ENCODE peak calls at places on chromosomes 1 and 21, in four cellular contexts. One of them, this sample, is unnamed.

GRCh38 chr1:16724718-16725438 is 15.4 kb upstream of the RNU1-4 start:
- DNase-seq in tibial nerve: peak
- DNase-seq in HepG2: no peak
- DNase-seq in A549: no peak
- DNase-seq in this sample: peak

GRCh38 chr21:27532081-27532480 is 565.2 kb upstream of the ADAMTS5 start:
- DNase-seq in tibial nerve: no peak
- DNase-seq in HepG2: peak
- DNase-seq in A549: peak
- DNase-seq in this sample: peak

GRCh38 chr1:225942574-225942973 is 1.6 kb upstream of the LEFTY2 start:
- DNase-seq in A549: no peak
- DNase-seq in HepG2: no peak
- DNase-seq in tibial nerve: no peak
- DNase-seq in this sample: peak

GRCh38 chr1:94713472-94714141 is 106.5 kb upstream of the SLC44A3 start:
- DNase-seq in A549: peak
- DNase-seq in tibial nerve: peak
- DNase-seq in HepG2: peak
- DNase-seq in this sample: peak

GRCh38 chr1:210233495-210234253 is 1.1 kb downstream of the SERTAD4 start:
- DNase-seq in HepG2: no peak
- DNase-seq in A549: peak
- DNase-seq in tibial nerve: no peak
- DNase-seq in this sample: peak

GRCh38 chr1:205375816-205376545 is 19.3 kb upstream of the KLHDC8A start:
- DNase-seq in HepG2: peak
- DNase-seq in tibial nerve: no peak
- DNase-seq in A549: peak
- DNase-seq in this sample: peak

GRCh38 chr1:167837334-167837733 is 76.6 kb downstream of the ADCY10 start:
- DNase-seq in HepG2: no peak
- DNase-seq in tibial nerve: no peak
- DNase-seq in A549: no peak
- DNase-seq in this sample: no peak

GRCh38 chr1:149936992-149937705 is 470 bp upstream of the MTMR11 start:
- DNase-seq in tibial nerve: no peak
- DNase-seq in A549: peak
- DNase-seq in HepG2: peak
- DNase-seq in this sample: peak

GRCh38 chr1:147822292-147822691 is 61.9 kb upstream of the GJA5 start:
- DNase-seq in A549: no peak
- DNase-seq in tibial nerve: no peak
- DNase-seq in HepG2: no peak
- DNase-seq in this sample: no peak

GRCh38 chr1:87478231-87478630 is 149.6 kb downstream of the LMO4 start:
- DNase-seq in A549: peak
- DNase-seq in HepG2: no peak
- DNase-seq in tibial nerve: peak
- DNase-seq in this sample: peak

GRCh38 chr1:92832537-92833160 is 809 bp downstream of the RPL5 start:
- DNase-seq in A549: no peak
- DNase-seq in tibial nerve: no peak
- DNase-seq in HepG2: no peak
- DNase-seq in this sample: no peak

GRCh38 chr1:200096774-200097173 is 69.3 kb downstream of the NR5A2 start:
- DNase-seq in HepG2: no peak
- DNase-seq in A549: no peak
- DNase-seq in tibial nerve: no peak
- DNase-seq in this sample: no peak
- TF ChIP-seq EP300 in HepG2: no peak
- TF ChIP-seq EP300 in A549: no peak
- TF ChIP-seq EP300 in tibial nerve: no peak
- TF ChIP-seq EP300 in this sample: no peak

GRCh38 chr1:211376807-211377206 is 50.2 kb downstream of the TRAF5 start:
- DNase-seq in HepG2: no peak
- DNase-seq in A549: no peak
- DNase-seq in tibial nerve: no peak
- DNase-seq in this sample: no peak

GRCh38 chr1:211375949-211376348 is 49.3 kb downstream of the TRAF5 start:
- DNase-seq in A549: no peak
- DNase-seq in HepG2: no peak
- DNase-seq in tibial nerve: no peak
- DNase-seq in this sample: no peak

GRCh38 chr1:211379446-211379845 is 52.8 kb downstream of the TRAF5 start:
- DNase-seq in HepG2: no peak
- DNase-seq in tibial nerve: no peak
- DNase-seq in A549: no peak
- DNase-seq in this sample: no peak

GRCh38 chr1:211378844-211379243 is 52.2 kb downstream of the TRAF5 start:
- DNase-seq in A549: no peak
- DNase-seq in tibial nerve: no peak
- DNase-seq in HepG2: no peak
- DNase-seq in this sample: no peak

GRCh38 chr1:211377539-211378461 is 51.2 kb downstream of the TRAF5 start:
- DNase-seq in tibial nerve: no peak
- DNase-seq in HepG2: no peak
- DNase-seq in A549: no peak
- DNase-seq in this sample: no peak
- TF ChIP-seq EP300 in tibial nerve: no peak
- TF ChIP-seq EP300 in HepG2: no peak
- TF ChIP-seq EP300 in A549: no peak
- TF ChIP-seq EP300 in this sample: no peak

GRCh38 chr1:213138391-213138790 is 87.3 kb downstream of the RPS6KC1 start:
- DNase-seq in A549: no peak
- DNase-seq in HepG2: peak
- DNase-seq in tibial nerve: no peak
- DNase-seq in this sample: no peak

GRCh38 chr1:213135572-213135971 is 84.5 kb downstream of the RPS6KC1 start:
- DNase-seq in tibial nerve: no peak
- DNase-seq in HepG2: no peak
- DNase-seq in A549: no peak
- DNase-seq in this sample: no peak

GRCh38 chr1:213136190-213136917 is 85.3 kb downstream of the RPS6KC1 start:
- DNase-seq in A549: no peak
- DNase-seq in HepG2: peak
- DNase-seq in tibial nerve: no peak
- DNase-seq in this sample: peak

GRCh38 chr1:213138892-213139291 is 87.9 kb downstream of the RPS6KC1 start:
- DNase-seq in tibial nerve: no peak
- DNase-seq in A549: no peak
- DNase-seq in HepG2: no peak
- DNase-seq in this sample: no peak
- TF ChIP-seq EP300 in tibial nerve: no peak
- TF ChIP-seq EP300 in A549: no peak
- TF ChIP-seq EP300 in HepG2: no peak
- TF ChIP-seq EP300 in this sample: no peak

GRCh38 chr1:188719735-188720134 is 1757.9 kb downstream of the BRINP3 start:
- DNase-seq in A549: no peak
- DNase-seq in HepG2: no peak
- DNase-seq in tibial nerve: no peak
- DNase-seq in this sample: no peak

GRCh38 chr1:188723332-188724020 is 1754.2 kb downstream of the BRINP3 start:
- DNase-seq in tibial nerve: no peak
- DNase-seq in HepG2: no peak
- DNase-seq in A549: no peak
- DNase-seq in this sample: no peak
- TF ChIP-seq EP300 in tibial nerve: no peak
- TF ChIP-seq EP300 in HepG2: no peak
- TF ChIP-seq EP300 in A549: no peak
- TF ChIP-seq EP300 in this sample: no peak

DNA sequence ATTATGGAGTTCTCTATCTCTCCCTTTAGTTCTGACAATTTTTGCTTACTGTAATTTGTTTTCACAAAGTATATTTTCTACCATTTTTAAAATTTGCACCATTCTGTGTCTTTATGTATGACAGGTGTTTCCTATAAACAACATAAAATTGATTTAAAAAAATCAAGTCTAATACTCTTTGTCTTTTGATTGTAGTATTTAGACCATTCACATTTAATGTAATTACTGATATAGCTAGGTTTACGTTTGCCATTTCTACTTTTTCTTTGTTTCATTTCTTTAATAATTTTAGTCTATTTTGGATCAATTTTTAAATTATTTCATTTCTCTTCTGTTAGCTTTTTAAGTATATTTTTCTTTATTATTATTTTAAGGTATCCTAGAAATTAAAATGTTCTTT is 44.4 kb upstream of the LCE5A start:
- DNase-seq in tibial nerve: no peak
- DNase-seq in HepG2: no peak
- DNase-seq in A549: no peak
- DNase-seq in this sample: no peak
- TF ChIP-seq EP300 in tibial nerve: no peak
- TF ChIP-seq EP300 in HepG2: no peak
- TF ChIP-seq EP300 in A549: no peak
- TF ChIP-seq EP300 in this sample: no peak

GRCh38 chr21:44878053-44878982 is 4.8 kb upstream of the PTTG1IP start:
- DNase-seq in HepG2: peak
- DNase-seq in A549: peak
- DNase-seq in tibial nerve: no peak
- DNase-seq in this sample: peak

GRCh38 chr21:44883250-44883649 is 9.8 kb upstream of the PTTG1IP start:
- DNase-seq in A549: no peak
- DNase-seq in HepG2: no peak
- DNase-seq in tibial nerve: no peak
- DNase-seq in this sample: no peak

GRCh38 chr21:44880762-44881585 is 7.5 kb upstream of the PTTG1IP start:
- DNase-seq in A549: no peak
- DNase-seq in HepG2: peak
- DNase-seq in tibial nerve: peak
- DNase-seq in this sample: no peak

GRCh38 chr21:44884059-44884458 is 10.6 kb upstream of the PTTG1IP start:
- DNase-seq in A549: no peak
- DNase-seq in tibial nerve: no peak
- DNase-seq in HepG2: no peak
- DNase-seq in this sample: no peak

DNA sequence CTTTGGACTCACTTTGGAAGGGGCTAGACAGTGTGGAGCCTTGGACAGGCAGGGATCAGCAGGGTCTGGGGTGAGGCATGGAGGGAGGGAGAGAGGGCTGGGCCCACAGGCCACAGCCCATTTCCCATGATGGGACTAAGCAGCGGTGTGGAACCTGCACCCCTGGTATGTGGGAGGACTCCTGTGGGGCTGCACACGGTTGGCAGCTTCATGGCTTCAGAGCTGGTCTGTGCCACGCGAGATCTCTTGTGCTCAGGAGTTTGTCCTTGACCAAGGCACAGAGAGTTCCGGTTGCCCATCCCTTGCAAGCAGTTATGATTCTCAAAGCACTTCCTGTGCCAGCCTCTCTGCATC is 8.1 kb upstream of the PTTG1IP start:
- DNase-seq in tibial nerve: no peak
- DNase-seq in HepG2: no peak
- DNase-seq in A549: no peak
- DNase-seq in this sample: no peak
- TF ChIP-seq EP300 in tibial nerve: no peak
- TF ChIP-seq EP300 in HepG2: no peak
- TF ChIP-seq EP300 in A549: no peak
- TF ChIP-seq EP300 in this sample: no peak

DNA sequence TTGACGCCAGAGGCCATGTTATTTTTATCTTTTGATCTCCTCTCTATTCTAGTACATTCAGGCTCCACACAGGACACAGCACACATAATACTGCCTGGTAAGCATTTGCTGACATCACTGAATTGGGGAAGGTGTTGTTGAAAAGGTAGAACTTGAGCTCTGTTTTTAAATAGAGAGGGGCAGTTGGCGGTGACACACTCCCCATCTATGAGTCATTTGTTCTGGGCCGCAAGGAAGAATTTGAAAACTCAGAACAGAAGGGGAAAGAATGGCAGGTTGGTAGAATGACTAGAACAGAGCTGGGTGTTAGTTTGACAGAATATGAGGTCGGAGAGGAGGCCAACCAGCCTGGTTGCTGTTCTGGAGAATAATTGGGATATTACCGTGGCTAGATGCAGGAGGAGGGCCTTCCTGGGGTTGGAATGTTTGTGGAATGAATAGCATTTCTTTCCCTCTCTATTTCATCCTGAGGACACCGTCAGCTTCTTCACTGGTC is 52.1 kb upstream of the ERRFI1 start:
- DNase-seq in HepG2: peak
- DNase-seq in A549: peak
- DNase-seq in tibial nerve: no peak
- DNase-seq in this sample: no peak
- TF ChIP-seq EP300 in HepG2: no peak
- TF ChIP-seq EP300 in A549: no peak
- TF ChIP-seq EP300 in tibial nerve: no peak
- TF ChIP-seq EP300 in this sample: no peak

GRCh38 chr1:21020151-21020550 is 156.5 kb downstream of the EIF4G3 start:
- DNase-seq in tibial nerve: no peak
- DNase-seq in HepG2: no peak
- DNase-seq in A549: no peak
- DNase-seq in this sample: no peak

GRCh38 chr1:21021311-21021710 is 155.4 kb downstream of the EIF4G3 start:
- DNase-seq in tibial nerve: no peak
- DNase-seq in A549: no peak
- DNase-seq in HepG2: no peak
- DNase-seq in this sample: no peak

GRCh38 chr1:21024918-21025317 is 151.8 kb downstream of the EIF4G3 start:
- DNase-seq in HepG2: no peak
- DNase-seq in A549: no peak
- DNase-seq in tibial nerve: no peak
- DNase-seq in this sample: no peak

GRCh38 chr1:21018673-21019072 is 158.0 kb downstream of the EIF4G3 start:
- DNase-seq in HepG2: no peak
- DNase-seq in A549: peak
- DNase-seq in tibial nerve: no peak
- DNase-seq in this sample: no peak

DNA sequence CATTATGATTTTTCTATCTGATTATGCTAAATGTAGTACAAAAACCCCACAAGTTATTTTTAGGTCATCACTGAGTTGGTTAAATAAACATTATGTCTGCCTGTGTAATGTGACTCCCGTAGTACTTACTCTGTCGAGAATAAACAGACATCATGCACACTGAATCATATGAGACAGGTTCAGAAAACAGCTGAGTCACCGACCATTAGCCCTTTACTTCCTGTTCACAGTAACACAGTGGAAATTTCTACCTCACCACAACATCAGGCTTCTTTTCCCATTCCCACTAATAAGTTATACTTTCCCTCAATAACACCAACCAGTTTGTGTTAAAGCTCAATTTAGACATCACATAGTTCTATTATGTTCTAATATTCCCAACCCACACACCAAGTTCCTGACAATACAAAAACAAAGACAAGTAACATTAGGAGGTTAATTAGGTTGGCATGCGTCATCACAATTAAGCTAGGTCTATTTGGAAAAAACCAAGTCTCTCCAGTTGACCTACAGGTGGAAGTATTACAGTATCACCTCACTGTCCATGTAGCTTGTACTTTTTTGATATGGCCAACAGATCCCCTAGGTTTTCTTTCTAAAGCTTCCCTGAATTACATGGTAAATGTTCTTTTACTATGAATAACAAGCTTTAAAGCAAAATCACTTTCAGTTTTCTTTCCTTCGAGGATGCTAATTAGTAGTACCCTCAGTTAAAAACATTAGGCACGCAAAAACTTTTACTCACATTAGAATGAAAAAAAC is 154.2 kb downstream of the EIF4G3 start:
- DNase-seq in A549: peak
- DNase-seq in HepG2: peak
- DNase-seq in tibial nerve: peak
- DNase-seq in this sample: peak
- TF ChIP-seq EP300 in A549: no peak
- TF ChIP-seq EP300 in HepG2: peak
- TF ChIP-seq EP300 in tibial nerve: peak
- TF ChIP-seq EP300 in this sample: peak

GRCh38 chr1:33342041-33342723 is 21.3 kb upstream of the A3GALT2 start:
- DNase-seq in tibial nerve: peak
- DNase-seq in HepG2: peak
- DNase-seq in A549: peak
- DNase-seq in this sample: peak
- TF ChIP-seq EP300 in tibial nerve: peak
- TF ChIP-seq EP300 in HepG2: peak
- TF ChIP-seq EP300 in A549: peak
- TF ChIP-seq EP300 in this sample: no peak